ENCODE peak calls at places on chromosomes 16 and 17, in nine cellular contexts. W is mammary epithelial cell, P is H9, T is IMR-90, A is fibroblast of lung, I is neural progenitor cell, B is NT2/D1, K is HCT116, L is neuronal stem cell. O is an unnamed sample.

GRCh38 chr16:56789360-56789759 is 59.4 kb downstream of the NUP93 start:
- DNase-seq in K (peak; percentile 55), L (no peak), B (no peak), A (peak; percentile 43), T (peak; percentile 60), I (no peak), W (peak; percentile 45), P (no peak), O (no peak)

GRCh38 chr17:57035971-57036481 is 49.0 kb upstream of the AKAP1 start:
- DNase-seq in A (no peak), I (no peak), P (no peak), W (peak; percentile 12), B (no peak), L (no peak), T (no peak), K (no peak), O (no peak)

GRCh38 chr17:45233423-45233924 is 11.8 kb downstream of the FMNL1 start:
- DNase-seq in B (no peak), L (no peak), W (no peak), T (no peak), K (no peak), P (no peak), A (no peak), I (no peak), O (no peak)

GRCh38 chr16:51394401-51394800 is 243.3 kb upstream of the SALL1 start:
- DNase-seq in T (no peak), K (no peak), B (no peak), P (no peak), W (no peak), L (no peak), I (no peak), A (no peak), O (no peak)

GRCh38 chr17:44830359-44831269 is 527 bp upstream of the GJC1 start:
- DNase-seq in A (no peak), B (peak; percentile 84), L (no peak), T (no peak), K (no peak), P (peak; percentile 73), I (peak; percentile 60), W (no peak), O (peak; percentile 69)

GRCh38 chr17:22512997-22513538 is 820.7 kb downstream of the KCNJ18 start:
- DNase-seq in B (no peak), I (no peak), T (no peak), K (no peak), P (no peak), A (no peak), W (no peak), L (no peak), O (no peak)

GRCh38 chr17:5425826-5426225 is 5.8 kb downstream of the RPAIN start:
- DNase-seq in I (no peak), W (no peak), B (no peak), L (no peak), K (no peak), P (no peak), A (no peak), T (no peak), O (no peak)

GRCh38 chr17:7003745-7004144 is 7.9 kb downstream of the ALOX12 start:
- DNase-seq in A (no peak), I (no peak), T (no peak), L (no peak), P (no peak), W (no peak), K (no peak), B (no peak), O (no peak)

GRCh38 chr17:6577686-6578263 is 21.4 kb upstream of the PITPNM3 start:
- DNase-seq in L (no peak), A (no peak), T (no peak), B (no peak), K (peak; percentile 7), W (peak; percentile 93), P (no peak), I (no peak), O (no peak)

GRCh38 chr16:31439519-31439918 is 3.1 kb downstream of the ZNF843 start:
- DNase-seq in B (no peak), P (no peak), L (no peak), A (no peak), T (no peak), I (no peak), K (no peak), W (no peak), O (peak; percentile 12)

GRCh38 chr17:59840329-59840907 is 52.3 kb downstream of the TUBD1 start:
- DNase-seq in I (peak; percentile 45), A (peak; percentile 35), W (peak; percentile 46), P (peak; percentile 82), B (peak; percentile 71), L (no peak), K (no peak), T (no peak), O (no peak)
- H3K9ac ChIP-seq in I (no peak overlapping the region), A (peak overlapping the region; percentile 97), W (peak overlapping the region; percentile 100), P (peak overlapping the region; percentile 100), B (peak overlapping the region; percentile 66), L (no peak overlapping the region), K (peak overlapping the region; percentile 92), T (peak overlapping the region; percentile 100), O (peak overlapping the region; percentile 98)

GRCh38 chr16:64589836-64590235 is 532.0 kb downstream of the CDH11 start:
- DNase-seq in T (peak; percentile 69), B (no peak), K (no peak), L (no peak), I (no peak), P (no peak), W (no peak), A (peak; percentile 77), O (no peak)

GRCh38 chr16:64590516-64590915 is 531.3 kb downstream of the CDH11 start:
- DNase-seq in P (no peak), B (no peak), W (no peak), L (no peak), I (no peak), T (peak; percentile 9), K (no peak), A (peak; percentile 70), O (no peak)

GRCh38 chr16:64585367-64585766 is 536.5 kb downstream of the CDH11 start:
- DNase-seq in W (no peak), L (no peak), P (no peak), B (no peak), K (no peak), T (no peak), A (no peak), I (no peak), O (no peak)

GRCh38 chr16:64586756-64587155 is 535.1 kb downstream of the CDH11 start:
- DNase-seq in P (no peak), K (no peak), I (no peak), B (no peak), W (no peak), L (no peak), A (no peak), T (no peak), O (no peak)
- H3K9ac ChIP-seq in P (no peak overlapping the region), K (no peak overlapping the region), I (no peak overlapping the region), B (no peak overlapping the region), W (no peak overlapping the region), L (no peak overlapping the region), A (no peak overlapping the region), T (no peak overlapping the region), O (no peak overlapping the region)

GRCh38 chr17:17807440-17807839 is 29.3 kb downstream of the SREBF1 start:
- DNase-seq in I (no peak), P (no peak), K (no peak), B (no peak), A (no peak), T (no peak), W (no peak), L (no peak), O (no peak)

GRCh38 chr17:17806035-17806434 is 30.8 kb downstream of the SREBF1 start:
- DNase-seq in T (no peak), A (no peak), P (no peak), K (no peak), B (no peak), W (no peak), I (no peak), L (no peak), O (no peak)

GRCh38 chr17:17805575-17805974 is 31.2 kb downstream of the SREBF1 start:
- DNase-seq in W (no peak), A (peak; percentile 49), T (no peak), K (no peak), L (no peak), I (no peak), B (no peak), P (no peak), O (no peak)

GRCh38 chr17:17808706-17809432 is 27.9 kb downstream of the SREBF1 start:
- DNase-seq in K (no peak), B (no peak), T (peak; percentile 37), A (peak; percentile 45), P (no peak), I (peak; percentile 37), W (peak; percentile 56), L (no peak), O (no peak)

GRCh38 chr17:17806611-17807010 is 30.2 kb downstream of the SREBF1 start:
- DNase-seq in W (no peak), K (no peak), B (no peak), P (no peak), I (no peak), L (no peak), A (no peak), T (no peak), O (no peak)
- H3K9ac ChIP-seq in W (no peak overlapping the region), K (no peak overlapping the region), B (no peak overlapping the region), P (no peak overlapping the region), I (no peak overlapping the region), L (no peak overlapping the region), A (no peak overlapping the region), T (no peak overlapping the region), O (no peak overlapping the region)

GRCh38 chr16:71666928-71667707 is 41.1 kb downstream of the MARVELD3 start:
- DNase-seq in B (no peak), I (no peak), W (no peak), L (no peak), A (no peak), T (no peak), K (no peak), P (no peak), O (no peak)

GRCh38 chr16:71672125-71672524 is 46.1 kb downstream of the MARVELD3 start:
- DNase-seq in W (no peak), A (no peak), B (no peak), T (no peak), I (peak; percentile 11), P (no peak), L (no peak), K (no peak), O (no peak)

GRCh38 chr16:71670537-71670936 is 44.6 kb downstream of the MARVELD3 start:
- DNase-seq in L (no peak), P (no peak), K (no peak), B (no peak), I (no peak), A (no peak), T (no peak), W (no peak), O (no peak)

GRCh38 chr16:71671165-71671564 is 45.2 kb downstream of the MARVELD3 start:
- DNase-seq in I (no peak), A (no peak), P (no peak), K (no peak), B (no peak), L (no peak), T (no peak), W (no peak), O (no peak)

DNA sequence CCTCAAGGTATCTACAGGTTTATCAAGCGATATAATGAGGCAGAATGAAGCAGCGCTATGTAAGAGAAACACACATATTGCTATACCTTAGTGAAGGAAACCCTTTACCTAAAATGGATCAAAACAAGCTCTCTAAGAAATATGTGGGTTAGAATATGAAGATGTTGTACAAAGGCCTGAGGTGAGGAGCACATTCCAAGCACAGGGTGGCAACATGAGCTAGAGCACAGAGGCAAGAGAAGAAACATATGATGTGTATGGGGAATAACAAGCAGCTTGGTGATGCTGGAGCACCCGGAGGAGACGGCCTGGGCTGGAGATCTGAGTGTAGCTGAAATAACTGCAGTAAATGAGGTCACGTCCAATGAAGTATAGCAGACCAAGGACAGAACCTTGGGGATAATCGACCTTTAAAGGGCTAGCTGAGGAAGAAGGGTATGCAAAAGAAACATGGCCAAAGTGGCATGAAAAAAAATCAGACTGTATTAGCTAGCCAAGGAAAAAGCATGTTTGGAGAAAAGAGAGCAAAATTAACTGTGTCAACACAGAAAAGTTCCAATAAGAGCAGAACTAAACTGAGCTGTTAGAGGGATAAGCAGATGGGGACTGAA is 44.0 kb downstream of the MARVELD3 start:
- DNase-seq in I (no peak), P (no peak), T (no peak), L (no peak), W (no peak), B (no peak), K (no peak), A (no peak), O (no peak)
- H3K9ac ChIP-seq in I (no peak overlapping the region), P (no peak overlapping the region), T (no peak overlapping the region), L (no peak overlapping the region), W (no peak overlapping the region), B (no peak overlapping the region), K (no peak overlapping the region), A (no peak overlapping the region), O (no peak overlapping the region)